ENCODE peak calls at places on chromosomes 1 and 21, in six cellular contexts. R is NT2/D1, P is psoas muscle, I is upper lobe of right lung, V is left ventricle myocardium inferior, O is mesenchymal stem cell. D is an unnamed sample. For H3K4me1, the result is how much of the 10 kb centered on the place peaks cover.

GRCh38 chr21:39184050-39184980 is 1.1 kb upstream of the PSMG1 start:
- DNase-seq in R (no peak), P (no peak), I (no peak), V (no peak), O (peak), D (no peak)

GRCh38 chr1:54950361-54951163 is 29.9 kb upstream of the TMEM61 start:
- DNase-seq in R (peak), P (peak), I (peak), V (peak), O (peak), D (peak)

GRCh38 chr1:77489910-77490309 is 192.5 kb downstream of the ZZZ3 start:
- DNase-seq in R (peak), P (no peak), I (no peak), V (no peak), O (peak), D (no peak)

GRCh38 chr1:152623203-152623844 is 421 bp upstream of the LCE3A start:
- DNase-seq in R (peak), P (peak), I (no peak), V (no peak), O (no peak), D (peak)

GRCh38 chr1:239386453-239387303 is at the start of gene CHRM3:
- DNase-seq in R (peak), P (peak), I (peak), V (no peak), O (no peak), D (peak)

GRCh38 chr1:2377751-2378440 is 13.5 kb downstream of the MORN1 start:
- DNase-seq in R (no peak), P (peak), I (peak), V (no peak), O (no peak), D (no peak)

GRCh38 chr21:38388219-38388618 is 110.1 kb downstream of the ERG start:
- DNase-seq in R (no peak), P (no peak), I (no peak), V (no peak), O (peak), D (no peak)

GRCh38 chr1:220528049-220528678 is at the start of gene MARK1:
- DNase-seq in R (peak), P (peak), I (peak), V (peak), O (peak), D (peak)

GRCh38 chr21:43585924-43586411 is 73.3 kb downstream of the HSF2BP start:
- DNase-seq in R (peak), P (no peak), I (no peak), V (no peak), O (peak), D (no peak)

GRCh38 chr1:162562452-162562828 is 918 bp downstream of the UAP1 start:
- DNase-seq in R (no peak), P (no peak), I (no peak), V (no peak), O (peak), D (no peak)

GRCh38 chr1:180912801-180913616 is at the start of gene KIAA1614:
- DNase-seq in R (no peak), P (peak), I (peak), V (peak), O (peak), D (no peak)

GRCh38 chr1:239493736-239494285 is 107.4 kb downstream of the CHRM3 start:
- DNase-seq in R (no peak), P (no peak), I (no peak), V (no peak), O (no peak), D (no peak)

GRCh38 chr1:43706598-43707190 is 642 bp upstream of the ST3GAL3 start:
- DNase-seq in R (peak), P (peak), I (no peak), V (no peak), O (no peak), D (no peak)

GRCh38 chr1:197683895-197684553 is 91.3 kb downstream of the DENND1B start:
- DNase-seq in R (no peak), P (no peak), I (no peak), V (no peak), O (no peak), D (peak)

GRCh38 chr1:156151093-156151688 is 2.2 kb upstream of the SEMA4A start:
- DNase-seq in R (no peak), P (peak), I (no peak), V (no peak), O (peak), D (no peak)

GRCh38 chr1:89254658-89255287 is 17.9 kb downstream of the GBP5 start:
- DNase-seq in R (no peak), P (no peak), I (no peak), V (no peak), O (no peak), D (no peak)

GRCh38 chr1:43271186-43272118 is 1.7 kb downstream of the TMEM125 start:
- DNase-seq in R (no peak), P (no peak), I (peak), V (no peak), O (no peak), D (no peak)

GRCh38 chr1:245500546-245500945 is 345.8 kb downstream of the KIF26B start:
- DNase-seq in R (no peak), P (no peak), I (no peak), V (no peak), O (peak), D (no peak)

GRCh38 chr1:119318466-119319309 is 49.9 kb upstream of the HAO2 start:
- DNase-seq in R (no peak), P (no peak), I (no peak), V (no peak), O (no peak), D (no peak)

GRCh38 chr1:87478231-87478630 is 149.6 kb downstream of the LMO4 start:
- DNase-seq in R (peak), P (no peak), I (no peak), V (peak), O (peak), D (no peak)

GRCh38 chr1:214604543-214604942 is 1.5 kb downstream of the CENPF start:
- DNase-seq in R (no peak), P (no peak), I (no peak), V (no peak), O (peak), D (no peak)

GRCh38 chr1:8239306-8240023 is 78.4 kb upstream of the SLC45A1 start:
- DNase-seq in R (peak), P (no peak), I (peak), V (no peak), O (peak), D (no peak)

GRCh38 chr1:78437393-78437792 is 53.4 kb upstream of the PTGFR start:
- DNase-seq in R (peak), P (no peak), I (no peak), V (no peak), O (no peak), D (no peak)

GRCh38 chr1:235533476-235534168 is 29.4 kb upstream of the B3GALNT2 start:
- DNase-seq in R (no peak), P (no peak), I (no peak), V (no peak), O (no peak), D (no peak)

GRCh38 chr1:71667224-71667623 is 586.4 kb upstream of the ZRANB2 start:
- DNase-seq in R (no peak), P (no peak), I (no peak), V (no peak), O (no peak), D (no peak)

GRCh38 chr1:205237526-205238484 is 10.1 kb downstream of the TMCC2 start:
- DNase-seq in R (no peak), P (no peak), I (peak), V (no peak), O (no peak), D (no peak)

GRCh38 chr1:8889925-8890785 is 11.7 kb upstream of the ENO1 start:
- DNase-seq in R (no peak), P (peak), I (peak), V (peak), O (peak), D (peak)

GRCh38 chr1:228279722-228280105 is 71.9 kb downstream of the OBSCN start:
- DNase-seq in R (no peak), P (no peak), I (peak), V (no peak), O (no peak), D (no peak)

GRCh38 chr21:34926784-34927548 is 122.1 kb downstream of the RUNX1 start:
- DNase-seq in R (no peak), P (no peak), I (no peak), V (no peak), O (peak), D (no peak)

GRCh38 chr1:82226198-82226505 is 425.4 kb downstream of the ADGRL2 start:
- DNase-seq in R (no peak), P (no peak), I (no peak), V (no peak), O (peak), D (no peak)

GRCh38 chr21:25080706-25081495 is 526.4 kb downstream of the MRPL39 start:
- DNase-seq in R (no peak), P (no peak), I (no peak), V (no peak), O (no peak), D (no peak)

GRCh38 chr1:223713546-223714420 is 1.4 kb downstream of the CAPN2 start:
- DNase-seq in R (no peak), P (no peak), I (no peak), V (no peak), O (no peak), D (no peak)

GRCh38 chr1:42738678-42739226 is 1.3 kb downstream of the CLDN19 start:
- DNase-seq in R (no peak), P (no peak), I (no peak), V (no peak), O (no peak), D (no peak)

GRCh38 chr1:166902279-166902678 is 26.2 kb upstream of the TADA1 start:
- DNase-seq in R (no peak), P (no peak), I (no peak), V (no peak), O (peak), D (no peak)

GRCh38 chr1:29876902-29877301 is 640.6 kb downstream of the PTPRU start:
- DNase-seq in R (no peak), P (no peak), I (no peak), V (no peak), O (no peak), D (no peak)

GRCh38 chr1:163822933-163823511 is 501.3 kb downstream of the NUF2 start:
- DNase-seq in R (no peak), P (no peak), I (no peak), V (peak), O (no peak), D (no peak)
- H3K4me1 ChIP-seq in R (under half), P (under half), I (under half), V (under half), O (under half), D (under half)

DNA sequence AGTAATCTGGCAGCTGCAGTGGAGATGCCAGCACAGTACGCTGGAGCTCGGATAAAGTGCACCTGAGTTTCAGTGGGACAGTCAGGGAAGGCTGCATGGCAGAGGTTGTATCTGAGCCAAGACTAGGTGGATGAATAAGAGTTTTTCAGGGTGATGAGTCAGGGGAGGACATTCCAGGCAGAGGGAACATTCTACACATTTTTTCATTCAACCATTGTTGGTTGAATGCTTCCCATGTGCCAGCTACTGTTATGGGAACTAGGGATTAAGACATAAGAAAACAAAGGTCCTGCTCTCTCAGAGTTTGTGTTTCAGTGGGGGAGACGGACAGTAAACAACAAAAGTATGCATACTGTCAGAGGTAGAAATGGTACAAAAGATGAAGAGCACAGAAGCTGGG is 5.2 kb downstream of the LEPR start:
- DNase-seq in R (peak), P (no peak), I (no peak), V (no peak), O (peak), D (no peak)
- H3K4me1 ChIP-seq in R (under half), P (under half), I (under half), V (under half), O (under half), D (under half)

DNA sequence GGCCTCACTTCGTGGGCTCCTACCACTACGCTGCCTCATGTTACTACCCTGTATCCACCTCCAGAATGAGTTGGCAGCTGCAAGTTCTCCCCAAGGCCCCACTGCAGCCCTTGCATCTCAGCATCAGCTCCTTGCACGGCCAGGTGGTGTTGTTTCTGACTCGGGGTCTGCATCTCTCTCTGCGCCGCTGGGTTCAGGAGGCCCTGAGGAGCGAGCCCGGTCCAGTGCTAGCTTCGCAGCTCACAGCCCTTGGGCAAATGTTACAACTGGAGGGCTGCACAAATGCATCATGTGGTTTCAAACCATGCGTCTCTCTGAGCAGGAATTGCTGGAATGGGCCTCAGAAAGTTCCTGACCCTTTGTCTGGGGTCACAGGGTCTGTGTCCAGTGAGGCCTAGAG is 3.2 kb upstream of the CLDN14 start:
- DNase-seq in R (no peak), P (no peak), I (no peak), V (no peak), O (no peak), D (no peak)
- H3K4me1 ChIP-seq in R (under half), P (under half), I (under half), V (under half), O (under half), D (under half)

GRCh38 chr1:63794927-63795326 is 21.1 kb downstream of the ROR1 start:
- DNase-seq in R (peak), P (no peak), I (peak), V (no peak), O (no peak), D (no peak)

GRCh38 chr1:63792152-63792551 is 18.3 kb downstream of the ROR1 start:
- DNase-seq in R (no peak), P (no peak), I (no peak), V (no peak), O (no peak), D (no peak)

GRCh38 chr1:63793741-63794240 is 20.0 kb downstream of the ROR1 start:
- DNase-seq in R (no peak), P (no peak), I (no peak), V (no peak), O (no peak), D (no peak)

GRCh38 chr1:63795455-63795854 is 21.6 kb downstream of the ROR1 start:
- DNase-seq in R (no peak), P (no peak), I (no peak), V (no peak), O (peak), D (no peak)

GRCh38 chr1:63794354-63794753 is 20.5 kb downstream of the ROR1 start:
- DNase-seq in R (no peak), P (no peak), I (no peak), V (no peak), O (no peak), D (no peak)
- H3K4me1 ChIP-seq in R (under half), P (under half), I (under half), V (half or more), O (under half), D (under half)

GRCh38 chr1:32757213-32757895 is 54.8 kb upstream of the SYNC start:
- DNase-seq in R (no peak), P (no peak), I (no peak), V (no peak), O (no peak), D (no peak)
- H3K4me1 ChIP-seq in R (under half), P (under half), I (under half), V (under half), O (half or more), D (under half)

GRCh38 chr21:15208787-15209186 is 144.0 kb upstream of the NRIP1 start:
- DNase-seq in R (no peak), P (no peak), I (no peak), V (no peak), O (no peak), D (no peak)
- H3K4me1 ChIP-seq in R (under half), P (under half), I (under half), V (under half), O (under half), D (under half)

GRCh38 chr1:12146343-12147112 is 20.3 kb upstream of the TNFRSF1B start:
- DNase-seq in R (no peak), P (no peak), I (no peak), V (no peak), O (no peak), D (no peak)
- H3K4me1 ChIP-seq in R (under half), P (under half), I (half or more), V (half or more), O (under half), D (under half)

GRCh38 chr1:38004284-38005101 is 821 bp downstream of the FHL3 start:
- DNase-seq in R (no peak), P (no peak), I (peak), V (no peak), O (peak), D (no peak)
- H3K4me1 ChIP-seq in R (half or more), P (half or more), I (under half), V (half or more), O (under half), D (under half)

D was measured in BE2C.